ENCODE peak calls at places on chromosomes 11 and 22, in six cellular contexts. L is D721Med, V is fibroblast of the aortic adventitia, H is left ventricle myocardium inferior, U is H9, O is endothelial cell. X is an unnamed sample.

GRCh38 chr11:58771458-58771855 is 39.7 kb upstream of the GLYAT start:
- DNase-seq in L (no peak), V (peak), H (no peak), U (no peak), O (no peak), X (no peak)

GRCh38 chr11:96188625-96189006 is 154.4 kb downstream of the MAML2 start:
- DNase-seq in L (no peak), V (peak), H (no peak), U (no peak), O (no peak), X (no peak)

GRCh38 chr11:96200243-96200642 is 142.8 kb downstream of the MAML2 start:
- DNase-seq in L (no peak), V (peak), H (no peak), U (no peak), O (no peak), X (no peak)

GRCh38 chr11:117430293-117430955 is 102.8 kb downstream of the CEP164 start:
- DNase-seq in L (no peak), V (no peak), H (no peak), U (no peak), O (no peak), X (no peak)

GRCh38 chr11:31819533-31820437 is 8.7 kb upstream of the PAX6 start:
- DNase-seq in L (no peak), V (no peak), H (no peak), U (peak), O (peak), X (no peak)

GRCh38 chr11:132177106-132177505 is 806.7 kb downstream of the NTM start:
- DNase-seq in L (no peak), V (peak), H (no peak), U (no peak), O (peak), X (no peak)

GRCh38 chr22:37358917-37359316 is 68.4 kb downstream of the ELFN2 start:
- DNase-seq in L (no peak), V (peak), H (no peak), U (no peak), O (no peak), X (no peak)

GRCh38 chr11:99320769-99321290 is 300.1 kb downstream of the CNTN5 start:
- DNase-seq in L (no peak), V (no peak), H (no peak), U (no peak), O (no peak), X (no peak)

GRCh38 chr22:39215430-39216142 is 29.2 kb downstream of the PDGFB start:
- DNase-seq in L (no peak), V (no peak), H (no peak), U (peak), O (no peak), X (no peak)

GRCh38 chr11:30196400-30197206 is 34.2 kb upstream of the FSHB start:
- DNase-seq in L (no peak), V (peak), H (peak), U (peak), O (peak), X (peak)

GRCh38 chr11:67484847-67485311 is 2.1 kb downstream of the AIP start:
- DNase-seq in L (no peak), V (no peak), H (no peak), U (no peak), O (no peak), X (no peak)

GRCh38 chr11:80815752-80816453 is 1375.1 kb upstream of the TENM4 start:
- DNase-seq in L (no peak), V (no peak), H (no peak), U (no peak), O (no peak), X (no peak)

GRCh38 chr11:6911946-6912345 is 8.9 kb upstream of the OR2D3 start:
- DNase-seq in L (no peak), V (peak), H (no peak), U (no peak), O (no peak), X (no peak)

GRCh38 chr11:35327829-35328228 is 91.5 kb downstream of the SLC1A2 start:
- DNase-seq in L (no peak), V (no peak), H (no peak), U (no peak), O (no peak), X (no peak)

GRCh38 chr11:75745807-75746206 is 22.8 kb upstream of the DGAT2 start:
- DNase-seq in L (no peak), V (no peak), H (no peak), U (no peak), O (no peak), X (no peak)

GRCh38 chr11:60767388-60767811 is 10.7 kb downstream of the MS4A15 start:
- DNase-seq in L (no peak), V (no peak), H (no peak), U (peak), O (peak), X (peak)

GRCh38 chr22:39234867-39235687 is 9.7 kb downstream of the PDGFB start:
- DNase-seq in L (no peak), V (no peak), H (peak), U (no peak), O (no peak), X (no peak)

GRCh38 chr22:47049078-47049609 is 286.7 kb downstream of the TBC1D22A start:
- DNase-seq in L (no peak), V (no peak), H (no peak), U (no peak), O (no peak), X (no peak)

GRCh38 chr11:69187540-69188065 is 31.9 kb downstream of the SMIM38 start:
- DNase-seq in L (no peak), V (no peak), H (no peak), U (no peak), O (no peak), X (no peak)

GRCh38 chr11:88552377-88553029 is 215.0 kb upstream of the CTSC start:
- DNase-seq in L (no peak), V (peak), H (no peak), U (peak), O (peak), X (peak)

GRCh38 chr11:47905358-47906059 is 57.4 kb upstream of the NUP160 start:
- DNase-seq in L (no peak), V (no peak), H (no peak), U (no peak), O (no peak), X (no peak)

GRCh38 chr22:27748355-27749168 is 53.0 kb downstream of the MN1 start:
- DNase-seq in L (no peak), V (peak), H (no peak), U (peak), O (no peak), X (no peak)

GRCh38 chr11:69384548-69385465 is 90.9 kb downstream of the MYEOV start:
- DNase-seq in L (no peak), V (no peak), H (no peak), U (peak), O (no peak), X (no peak)

GRCh38 chr11:87043894-87044293 is 6.2 kb downstream of the TMEM135 start:
- DNase-seq in L (no peak), V (no peak), H (no peak), U (no peak), O (no peak), X (no peak)

GRCh38 chr22:45784357-45785277 is 113.0 kb downstream of the ATXN10 start:
- DNase-seq in L (no peak), V (no peak), H (peak), U (no peak), O (no peak), X (no peak)

GRCh38 chr22:39136317-39136716 is 16.2 kb downstream of the CBX7 start:
- DNase-seq in L (no peak), V (no peak), H (no peak), U (no peak), O (no peak), X (no peak)

GRCh38 chr22:40322061-40322460 is 24.2 kb upstream of the ADSL start:
- DNase-seq in L (no peak), V (no peak), H (no peak), U (no peak), O (no peak), X (no peak)

GRCh38 chr11:84899740-84900139 is 727.4 kb downstream of the DLG2 start:
- DNase-seq in L (no peak), V (no peak), H (no peak), U (peak), O (no peak), X (no peak)
- TF ChIP-seq CTCF in L (peak), V (peak), H (no peak), U (peak), O (peak), X (peak)

DNA sequence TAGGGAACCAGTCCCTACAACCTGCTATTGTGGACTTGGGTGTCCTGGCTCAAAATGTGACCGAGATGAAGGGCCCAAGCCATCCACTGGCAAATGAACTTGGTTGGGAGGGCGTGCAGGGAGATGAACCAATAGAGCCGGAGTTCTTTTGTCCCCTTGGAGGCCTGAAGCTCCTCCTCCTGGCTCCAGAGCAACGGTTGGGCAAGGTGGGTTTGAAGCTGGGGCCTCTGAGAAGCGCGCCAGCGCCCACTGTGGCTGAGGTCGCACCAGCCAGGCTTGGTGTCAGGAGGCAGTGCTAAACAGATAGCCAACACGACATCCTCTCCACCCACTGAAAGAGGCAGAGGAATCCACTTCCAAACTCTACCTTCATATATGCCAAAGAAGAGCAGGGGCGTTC is 36.0 kb upstream of the PACSIN2 start:
- DNase-seq in L (no peak), V (no peak), H (no peak), U (peak), O (no peak), X (no peak)
- TF ChIP-seq CTCF in L (no peak), V (no peak), H (no peak), U (peak), O (no peak), X (no peak)

GRCh38 chr11:127074151-127074761 is 73.7 kb upstream of the KIRREL3 start:
- DNase-seq in L (no peak), V (peak), H (no peak), U (peak), O (peak), X (peak)
- TF ChIP-seq CTCF in L (peak), V (no peak), H (no peak), U (peak), O (no peak), X (peak)

GRCh38 chr11:108593214-108593909 is at the start of gene EXPH5:
- DNase-seq in L (peak), V (peak), H (peak), U (peak), O (peak), X (peak)
- TF ChIP-seq CTCF in L (no peak), V (no peak), H (no peak), U (no peak), O (no peak), X (no peak)

GRCh38 chr22:32951081-32951806 is 106.9 kb downstream of the SYN3 start:
- DNase-seq in L (no peak), V (no peak), H (no peak), U (peak), O (peak), X (peak)
- TF ChIP-seq CTCF in L (peak), V (no peak), H (no peak), U (peak), O (peak), X (peak)